ENCODE peak calls at places on chromosomes 7 and 10, in nine cellular contexts. M is SW 1271, V is GM12878, X is A549, K is germinal center, Z is H7, U is GDM1, H is COR-L47, O is astrocyte of the spinal cord. Q is an unnamed sample.

GRCh38 chr10:113573368-113573767 is 20.5 kb downstream of the HABP2 start:
- DNase-seq in M (no peak), V (no peak), X (no peak), K (no peak), Z (no peak), U (no peak), H (no peak), O (no peak), Q (no peak)

GRCh38 chr10:623039-623438 is 66.4 kb downstream of the DIP2C start:
- DNase-seq in M (no peak), V (no peak), X (no peak), K (no peak), Z (no peak), U (no peak), H (no peak), O (no peak), Q (peak; percentile 30)

GRCh38 chr7:135335628-135336139 is 102.0 kb downstream of the STRA8 start:
- DNase-seq in M (peak; percentile 24), V (peak; percentile 20), X (peak; percentile 69), K (peak; percentile 24), Z (peak; percentile 94), U (peak; percentile 1), H (peak; percentile 92), O (peak; percentile 59), Q (peak; percentile 72)

GRCh38 chr10:70354100-70354499 is 28.3 kb downstream of the LRRC20 start:
- DNase-seq in M (no peak), V (no peak), X (no peak), K (no peak), Z (no peak), U (no peak), H (no peak), O (no peak), Q (no peak)

GRCh38 chr10:103493362-103493871 is at the start of gene NEURL1:
- DNase-seq in M (no peak), V (no peak), X (no peak), K (peak; percentile 45), Z (peak; percentile 91), U (no peak), H (peak; percentile 33), O (no peak), Q (peak; percentile 5)

GRCh38 chr7:33882040-33882800 is 23.1 kb upstream of the BMPER start:
- DNase-seq in M (no peak), V (no peak), X (no peak), K (no peak), Z (no peak), U (no peak), H (no peak), O (no peak), Q (no peak)

GRCh38 chr7:4144801-4145470 is 537.2 kb upstream of the FOXK1 start:
- DNase-seq in M (no peak), V (no peak), X (no peak), K (no peak), Z (peak; percentile 89), U (no peak), H (no peak), O (peak; percentile 54), Q (no peak)

GRCh38 chr7:43583424-43584199 is 704 bp downstream of the STK17A start:
- DNase-seq in M (peak; percentile 59), V (no peak), X (no peak), K (peak; percentile 39), Z (no peak), U (peak; percentile 34), H (peak; percentile 23), O (peak; percentile 48), Q (peak; percentile 40)

GRCh38 chr10:94108200-94108599 is 114.5 kb downstream of the PLCE1 start:
- DNase-seq in M (no peak), V (no peak), X (no peak), K (no peak), Z (no peak), U (no peak), H (no peak), O (peak; percentile 85), Q (no peak)

GRCh38 chr10:44774676-44775401 is 136.3 kb upstream of the TMEM72 start:
- DNase-seq in M (no peak), V (no peak), X (no peak), K (no peak), Z (no peak), U (no peak), H (no peak), O (peak; percentile 30), Q (no peak)

GRCh38 chr7:87474533-87475358 is 734 bp downstream of the ABCB4 start:
- DNase-seq in M (no peak), V (peak; percentile 96), X (no peak), K (peak; percentile 44), Z (peak; percentile 19), U (peak; percentile 26), H (no peak), O (peak; percentile 50), Q (no peak)

Q was measured in NCI-H2171.